ENCODE peak calls at places on chromosome 14, in four cellular contexts. R is heart right ventricle, F is cardiac fibroblast, X is colonic mucosa. P is an unnamed sample.

GRCh38 chr14:36070056-36071043 is 106.2 kb downstream of the PTCSC3 start:
- DNase-seq in X (peak), F (peak), R (no peak), P (peak)

GRCh38 chr14:20350860-20351259 is 7.4 kb downstream of the PARP2 start:
- DNase-seq in R (no peak), F (peak), X (no peak), P (no peak)

GRCh38 chr14:50198503-50198902 is 32.9 kb downstream of the SOS2 start:
- DNase-seq in R (no peak), F (no peak), X (no peak), P (no peak)

GRCh38 chr14:101810897-101811620 is 49.5 kb downstream of the PPP2R5C start:
- DNase-seq in R (no peak), F (peak), X (no peak), P (peak)

GRCh38 chr14:81211844-81212243 is 8.9 kb downstream of the GTF2A1 start:
- DNase-seq in R (peak), X (no peak), F (peak), P (peak)

GRCh38 chr14:103899316-103899715 is 28.9 kb upstream of the TDRD9 start:
- DNase-seq in X (peak), F (no peak), R (no peak), P (no peak)

GRCh38 chr14:63663428-63664142 is 21.9 kb upstream of the WDR89 start:
- DNase-seq in F (peak), X (no peak), R (no peak), P (no peak)

GRCh38 chr14:98594156-98594555 is 677.8 kb downstream of the BCL11B start:
- DNase-seq in R (no peak), X (no peak), F (no peak), P (no peak)

DNA sequence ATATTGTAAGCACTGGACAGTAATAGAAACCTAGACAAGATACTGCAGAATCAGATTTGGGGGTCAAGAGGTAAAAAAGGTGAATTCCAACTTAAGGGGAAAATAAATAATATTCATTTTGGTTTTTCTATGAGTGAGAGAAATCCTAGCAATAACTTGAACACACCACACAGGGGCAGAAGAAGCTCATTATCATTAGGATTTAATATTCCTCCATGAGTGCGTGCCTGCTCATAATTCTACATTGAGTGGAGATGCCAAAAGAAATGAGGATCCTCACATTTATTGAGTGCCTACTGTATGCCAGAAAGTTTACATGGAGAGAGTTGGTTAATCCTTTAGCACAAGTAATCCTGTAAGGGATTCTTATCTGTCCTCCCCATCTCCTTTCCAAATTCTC is 40.5 kb upstream of the C14orf132 start:
- DNase-seq in X (no peak), R (no peak), F (peak), P (peak)
- TF ChIP-seq CTCF in X (no peak), R (peak), F (peak), P (peak)

GRCh38 chr14:21894003-21894897 is 220.6 kb upstream of the OR4E1 start:
- DNase-seq in X (no peak), R (no peak), F (no peak), P (peak)
- TF ChIP-seq CTCF in X (peak), R (no peak), F (peak), P (peak)

DNA sequence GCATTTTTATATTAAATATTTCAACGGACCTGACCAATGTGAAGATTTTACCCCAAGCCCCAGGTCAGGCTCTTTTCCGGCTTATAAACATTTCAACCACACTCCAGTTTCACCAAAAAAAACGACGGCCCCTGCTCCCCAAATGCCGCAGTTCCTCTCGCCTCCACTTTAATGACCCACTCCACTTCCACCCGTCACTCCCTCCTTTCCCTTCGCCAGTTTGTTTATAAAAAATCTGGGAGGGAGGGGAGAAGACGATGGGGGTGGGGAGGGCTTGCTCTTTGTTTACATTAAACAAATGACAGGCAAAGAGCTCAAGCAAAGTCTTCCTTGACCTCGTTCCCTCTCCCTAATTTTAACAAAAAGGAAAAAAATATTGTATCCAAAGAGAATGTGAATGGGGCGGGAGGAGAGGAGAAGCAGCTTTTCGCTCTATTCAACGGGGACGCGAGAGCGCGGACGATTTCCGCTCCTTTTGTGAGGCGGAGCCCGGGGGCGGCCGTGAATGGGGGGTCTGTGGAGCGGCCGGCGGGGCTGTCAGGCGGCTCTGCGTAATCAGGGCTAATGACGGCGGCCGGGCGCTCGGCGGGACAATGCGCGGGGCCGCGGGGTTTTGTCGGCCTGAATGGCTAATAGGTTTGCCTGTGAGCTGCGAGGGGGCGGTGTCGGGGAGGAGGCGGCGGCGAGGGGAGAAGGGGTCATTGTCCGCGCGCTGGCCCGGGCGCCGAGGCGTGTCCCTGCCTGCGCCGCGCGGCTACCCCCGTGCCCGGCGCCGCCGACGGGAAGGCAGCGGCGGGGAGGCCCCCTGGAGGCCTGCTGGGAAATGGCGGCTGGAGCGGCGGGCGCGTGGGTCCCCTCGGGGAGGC is 5.7 kb downstream of the SIX6 start:
- DNase-seq in X (no peak), F (no peak), R (no peak), P (no peak)
- TF ChIP-seq CTCF in X (no peak), F (no peak), R (peak), P (no peak)

DNA sequence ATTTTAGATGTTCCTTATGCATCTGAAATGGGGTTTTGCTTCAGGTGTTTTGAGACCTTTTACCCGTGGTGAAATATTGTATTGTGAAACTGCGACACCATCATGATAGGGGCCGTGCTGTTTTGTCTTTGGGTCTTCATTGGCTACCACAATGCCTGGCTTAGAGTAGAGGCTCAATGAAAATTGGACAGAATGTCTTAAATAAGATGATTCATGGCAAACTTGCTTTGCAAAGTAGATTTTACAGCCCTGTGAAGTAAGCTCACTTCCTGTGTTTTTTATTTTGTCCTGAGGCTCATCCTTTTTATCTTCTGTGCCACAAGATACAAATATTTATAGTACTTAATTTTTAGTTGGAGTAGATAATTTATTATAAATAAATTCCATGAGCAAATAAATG is 111.3 kb upstream of the FRMD6 start:
- DNase-seq in X (no peak), R (no peak), F (peak), P (peak)
- TF ChIP-seq CTCF in X (no peak), R (no peak), F (no peak), P (no peak)

GRCh38 chr14:23361320-23361719 is 3.7 kb downstream of the EFS start:
- DNase-seq in X (no peak), R (no peak), F (peak), P (no peak)

GRCh38 chr14:23361763-23362162 is 3.2 kb downstream of the EFS start:
- DNase-seq in R (no peak), X (no peak), F (no peak), P (no peak)

GRCh38 chr14:23360496-23360895 is 4.5 kb downstream of the EFS start:
- DNase-seq in R (no peak), X (no peak), F (no peak), P (no peak)

GRCh38 chr14:23364164-23364571 is 804 bp downstream of the EFS start:
- DNase-seq in F (no peak), R (no peak), X (no peak), P (no peak)

DNA sequence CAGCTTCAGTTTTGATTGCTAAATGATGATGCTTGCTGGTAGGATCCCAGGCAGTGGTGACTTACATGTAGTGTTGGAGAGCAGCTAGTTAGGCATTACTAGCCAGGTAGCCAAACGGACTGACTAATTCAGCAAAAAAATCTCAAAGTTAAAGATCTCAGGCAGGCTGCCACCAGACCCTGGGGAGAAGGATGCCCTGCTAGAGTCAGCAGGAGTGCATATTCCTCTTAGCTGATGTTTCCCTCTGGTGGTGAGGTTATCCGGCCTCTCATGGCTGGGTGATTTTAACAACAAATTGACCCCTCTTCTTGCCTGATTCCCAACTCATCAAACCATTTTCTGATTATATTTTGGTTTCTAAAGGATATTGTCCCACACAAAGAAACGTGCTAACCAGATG is 2.8 kb downstream of the EFS start:
- DNase-seq in R (no peak), X (no peak), F (no peak), P (no peak)
- TF ChIP-seq CTCF in R (no peak), X (no peak), F (no peak), P (no peak)

GRCh38 chr14:40870252-40870651 is 736.4 kb upstream of the LRFN5 start:
- DNase-seq in F (no peak), X (no peak), R (no peak), P (peak)
- TF ChIP-seq CTCF in F (no peak), X (no peak), R (no peak), P (peak)

P was measured in MCF 10A.